ENCODE peak calls at places on chromosomes 4 and X, in eight cellular contexts. Q is suprapubic skin, H is left ventricle myocardium inferior, E is astrocyte of the cerebellum, X is choroid plexus epithelial cell, Z is heart right ventricle, S is BJ, A is NB4. T is an unnamed sample.

GRCh38 chr4:139749313-139749712 is 83.7 kb downstream of the MGST2 start:
- DNase-seq in H (no peak), Z (no peak), X (no peak), Q (no peak), E (no peak), S (no peak), A (peak), T (no peak)

GRCh38 chrX:148265829-148266228 is 234.6 kb upstream of the AFF2 start:
- DNase-seq in E (no peak), Z (no peak), A (peak), Q (no peak), S (no peak), H (no peak), X (no peak), T (no peak)

GRCh38 chr4:138225477-138225876 is 16.7 kb downstream of the SLC7A11 start:
- DNase-seq in S (no peak), A (no peak), Q (no peak), H (no peak), X (no peak), Z (no peak), E (no peak), T (no peak)

GRCh38 chrX:1582686-1583437 is 8.5 kb upstream of the AKAP17A start:
- DNase-seq in E (no peak), Q (no peak), A (peak), S (no peak), H (no peak), Z (no peak), X (peak), T (peak)

GRCh38 chr4:139367421-139368090 is 65.3 kb upstream of the NDUFC1 start:
- DNase-seq in E (peak), Q (no peak), H (no peak), S (peak), A (no peak), Z (no peak), X (peak), T (no peak)

GRCh38 chr4:26762650-26763049 is 98.0 kb upstream of the STIM2 start:
- DNase-seq in Q (no peak), H (no peak), E (peak), A (no peak), Z (no peak), S (no peak), X (peak), T (no peak)

GRCh38 chrX:40855411-40855810 is 120.1 kb upstream of the MED14 start:
- DNase-seq in H (no peak), Z (no peak), A (no peak), Q (no peak), E (no peak), X (no peak), S (no peak), T (no peak)

GRCh38 chrX:17374619-17375360 is at the start of gene NHS:
- DNase-seq in Q (no peak), E (peak), A (no peak), Z (peak), S (no peak), H (peak), X (peak), T (no peak)

GRCh38 chrX:153885968-153886903 is at the start of gene L1CAM:
- DNase-seq in X (no peak), Z (no peak), Q (no peak), A (no peak), E (no peak), H (no peak), S (no peak), T (no peak)

GRCh38 chrX:18351774-18352173 is 2.7 kb downstream of the SCML2 start:
- DNase-seq in E (no peak), H (no peak), Q (no peak), A (no peak), Z (no peak), S (no peak), X (no peak), T (no peak)

GRCh38 chr4:156971623-156972369 is at the start of gene PDGFC:
- DNase-seq in Z (peak), Q (peak), H (peak), E (no peak), A (no peak), X (peak), S (no peak), T (no peak)

DNA sequence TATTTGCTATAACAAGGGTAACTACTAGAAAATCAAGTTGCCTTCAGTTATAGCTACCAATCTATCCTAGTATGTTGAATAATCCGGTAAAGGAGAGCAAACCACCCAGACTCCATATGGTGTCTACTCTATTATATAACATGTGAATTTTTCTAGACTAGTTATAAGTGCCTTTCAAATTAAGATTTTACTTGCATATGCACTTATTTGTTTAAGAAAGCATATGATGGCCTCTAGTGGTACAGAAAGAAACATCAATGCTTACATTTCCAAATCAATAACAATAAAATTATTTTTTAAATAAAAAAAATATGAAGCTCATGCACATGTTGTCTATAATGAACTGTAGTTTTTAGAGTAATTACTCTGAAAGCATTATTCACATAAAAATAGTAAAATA is 1516.4 kb upstream of the PABPC4L start:
- DNase-seq in Z (no peak), E (peak), S (no peak), H (no peak), A (no peak), X (peak), Q (no peak), T (no peak)
- H3K4me3 ChIP-seq in Z (no peak), E (no peak), S (no peak), H (no peak), A (no peak), X (no peak), Q (no peak), T (no peak)

GRCh38 chr4:55020131-55020530 is 105.3 kb downstream of the KDR start:
- DNase-seq in X (peak), Q (no peak), Z (no peak), S (no peak), A (no peak), E (no peak), H (no peak), T (no peak)

GRCh38 chr4:55018521-55018920 is 106.9 kb downstream of the KDR start:
- DNase-seq in S (no peak), A (no peak), X (peak), Q (no peak), E (no peak), H (no peak), Z (no peak), T (no peak)

GRCh38 chr4:55023030-55023429 is 102.4 kb downstream of the KDR start:
- DNase-seq in X (no peak), S (no peak), H (no peak), E (no peak), Z (no peak), Q (no peak), A (no peak), T (no peak)

GRCh38 chr4:55018978-55019377 is 106.4 kb downstream of the KDR start:
- DNase-seq in A (no peak), E (no peak), H (no peak), Q (no peak), S (no peak), Z (no peak), X (peak), T (no peak)

DNA sequence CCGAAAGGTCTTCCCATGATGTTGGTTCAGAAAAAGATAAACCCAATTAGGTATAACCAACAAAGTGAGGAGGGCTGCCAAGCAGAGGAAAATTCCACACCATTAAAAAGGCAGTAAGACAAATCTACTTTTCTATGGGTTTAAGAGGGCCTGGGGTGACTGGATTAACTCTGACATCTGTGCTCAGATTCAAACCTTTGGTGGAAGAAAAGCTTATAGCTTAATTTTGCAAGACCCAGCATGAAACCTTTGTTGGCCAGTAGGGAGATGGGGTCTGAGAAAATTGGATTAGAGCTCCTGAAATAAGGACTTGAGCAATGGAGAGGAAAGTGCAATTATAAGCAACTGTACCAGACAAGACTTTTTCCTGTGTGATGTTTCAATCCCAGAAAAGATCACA is 104.2 kb downstream of the KDR start:
- DNase-seq in A (no peak), X (no peak), Q (no peak), S (no peak), E (no peak), H (no peak), Z (no peak), T (no peak)
- H3K4me3 ChIP-seq in A (no peak), X (no peak), Q (no peak), S (no peak), E (no peak), H (no peak), Z (no peak), T (no peak)

DNA sequence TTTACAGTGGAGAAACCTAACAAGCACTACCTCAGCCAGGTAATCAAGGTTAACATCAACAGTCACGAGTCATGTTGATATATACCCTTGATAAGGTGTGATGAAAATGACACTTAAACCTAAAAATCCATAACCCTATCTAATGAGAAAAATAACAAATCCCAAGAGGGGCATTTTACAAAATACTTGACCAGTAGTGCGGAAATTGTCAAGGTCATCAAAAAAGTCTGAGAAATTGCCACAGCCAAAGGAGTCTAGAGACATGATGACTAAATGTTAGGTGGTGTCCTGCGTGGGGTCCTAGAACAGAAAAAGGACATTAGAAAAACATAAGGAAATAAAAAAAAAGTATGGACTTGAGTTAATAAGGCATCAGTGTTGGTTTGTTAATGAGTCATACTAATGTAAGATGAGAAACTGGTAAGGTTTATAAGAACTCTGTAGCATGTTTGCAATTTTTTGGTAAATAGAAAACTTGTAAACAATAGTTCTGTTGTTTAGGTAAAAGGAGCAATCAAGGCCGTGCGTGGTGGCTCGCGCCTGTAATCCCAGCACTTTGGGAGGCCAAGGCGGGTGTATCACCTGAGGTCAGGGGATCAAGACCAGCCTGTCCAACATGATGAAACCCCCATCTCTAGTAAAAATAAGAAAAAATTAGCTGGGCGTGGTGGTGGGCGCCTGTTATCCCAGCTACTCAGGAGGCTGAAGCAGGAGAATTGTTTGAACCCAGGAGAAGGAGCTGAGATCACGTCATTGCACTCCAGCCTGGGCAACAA is 2.9 kb downstream of the RPL36A start:
- DNase-seq in A (no peak), Q (no peak), E (no peak), H (no peak), Z (no peak), S (no peak), X (no peak), T (no peak)
- H3K4me3 ChIP-seq in A (peak), Q (no peak), E (no peak), H (no peak), Z (no peak), S (no peak), X (no peak), T (peak)

GRCh38 chr4:54058171-54058570 is 6.2 kb downstream of the CHIC2 start:
- DNase-seq in H (no peak), Q (no peak), S (no peak), A (no peak), Z (no peak), X (no peak), E (no peak), T (peak)
- H3K4me3 ChIP-seq in H (no peak), Q (no peak), S (no peak), A (no peak), Z (no peak), X (no peak), E (no peak), T (peak)

DNA sequence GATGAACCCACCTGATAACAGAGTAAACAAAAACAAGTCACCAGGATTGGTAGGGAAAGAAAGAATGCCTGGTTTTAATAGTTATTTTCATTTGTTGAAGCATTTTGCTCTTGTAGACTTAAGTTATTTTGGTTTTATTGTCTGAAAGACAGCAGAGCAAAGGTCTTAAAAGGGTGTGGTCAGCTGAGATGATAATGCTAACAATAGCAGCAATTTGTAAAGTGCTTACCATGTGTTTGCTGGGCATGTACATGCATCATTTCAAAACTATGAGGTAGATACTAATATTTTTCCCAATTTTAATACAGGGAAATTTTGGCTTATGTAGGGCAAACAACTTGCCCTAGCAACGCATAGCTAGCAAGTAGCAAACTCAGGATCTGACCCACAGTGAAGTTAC is 46.8 kb upstream of the SLC10A4 start:
- DNase-seq in H (no peak), E (no peak), Z (no peak), Q (no peak), S (no peak), A (no peak), X (no peak), T (no peak)
- H3K4me3 ChIP-seq in H (no peak), E (no peak), Z (no peak), Q (no peak), S (no peak), A (no peak), X (no peak), T (no peak)

DNA sequence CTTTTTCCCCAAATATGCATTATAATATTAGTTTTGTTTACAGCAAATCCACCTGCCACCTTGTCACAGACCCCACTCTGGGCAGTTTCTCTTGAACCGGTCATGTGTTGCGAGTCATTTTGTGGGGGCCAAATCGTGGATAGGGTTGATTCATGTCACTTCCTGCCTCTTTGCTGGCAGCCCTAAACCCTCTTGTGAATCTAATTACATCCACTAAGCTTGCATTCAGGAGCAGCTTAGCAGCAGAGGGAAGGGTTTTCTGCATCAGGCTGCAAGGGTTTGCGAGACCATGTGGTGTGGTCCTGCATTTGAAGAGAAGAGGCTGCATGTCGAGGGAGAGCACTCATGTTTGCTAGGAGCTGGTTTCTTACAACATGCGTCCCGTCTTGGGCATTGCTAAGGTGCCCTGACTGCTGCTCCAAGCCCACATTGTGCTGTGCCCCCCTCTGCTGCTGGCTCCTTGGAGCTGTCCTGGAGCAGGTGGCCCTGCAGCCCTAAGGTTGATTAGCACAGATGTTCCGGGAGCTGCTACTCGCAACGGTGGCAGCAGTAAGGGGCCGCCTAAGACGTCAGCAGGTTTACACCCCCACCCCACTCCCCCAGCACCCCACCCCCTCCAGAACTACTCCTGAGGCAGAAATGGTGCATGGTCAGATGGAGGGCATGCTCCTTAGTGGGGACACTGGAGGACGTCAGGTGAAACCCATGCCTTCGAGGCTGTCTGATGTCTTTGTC is 88.8 kb upstream of the CLDN34 start:
- DNase-seq in Z (no peak), A (no peak), X (no peak), E (no peak), S (no peak), H (no peak), Q (no peak), T (no peak)
- H3K4me3 ChIP-seq in Z (no peak), A (no peak), X (no peak), E (no peak), S (no peak), H (no peak), Q (no peak), T (no peak)

GRCh38 chr4:141845901-141846300 is 209.5 kb downstream of the IL15 start:
- DNase-seq in Q (no peak), A (no peak), X (no peak), H (no peak), S (no peak), Z (no peak), E (no peak), T (no peak)
- H3K4me3 ChIP-seq in Q (no peak), A (no peak), X (no peak), H (no peak), S (no peak), Z (no peak), E (no peak), T (no peak)

DNA sequence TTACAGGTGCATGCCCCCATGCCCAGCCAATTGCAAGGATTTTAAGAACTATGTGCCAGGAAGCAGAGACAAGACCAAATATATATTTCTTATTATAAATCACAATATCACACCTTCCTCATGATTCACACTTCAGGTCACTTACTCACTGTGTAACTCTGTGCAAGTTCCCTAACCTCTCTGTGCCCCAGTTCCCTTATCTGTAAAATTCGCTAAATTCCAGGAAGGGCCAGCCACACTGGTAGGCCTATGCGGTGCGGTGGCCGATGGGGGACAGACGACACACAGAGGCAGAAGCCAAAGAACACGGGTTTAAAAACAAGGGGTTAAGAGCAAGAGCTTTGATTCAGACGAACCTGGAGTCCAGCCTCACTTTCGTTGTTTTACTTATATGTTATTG is 2.8 kb downstream of the TRIM2 start:
- DNase-seq in H (no peak), S (no peak), Q (no peak), E (no peak), Z (no peak), X (no peak), A (no peak), T (no peak)
- H3K4me3 ChIP-seq in H (no peak), S (no peak), Q (no peak), E (no peak), Z (no peak), X (no peak), A (no peak), T (no peak)